ENCODE peak calls at places on chromosomes 7 and 10, in seven cellular contexts. T, D, K, X, V, R and Y are unnamed samples.

GRCh38 chr7:74544706-74545469 is 91.2 kb downstream of the GTF2IRD1 start:
- DNase-seq in T (peak; percentile 64), D (peak; percentile 67), K (no peak), X (no peak), V (no peak), R (peak; percentile 34), Y (peak; percentile 46)

GRCh38 chr10:48626986-48627731 is 22.3 kb upstream of the ARHGAP22 start:
- DNase-seq in T (no peak), D (no peak), K (no peak), X (no peak), V (no peak), R (no peak), Y (no peak)

GRCh38 chr10:95536017-95536416 is 25.2 kb downstream of the SORBS1 start:
- DNase-seq in T (peak; percentile 38), D (peak; percentile 11), K (peak; percentile 49), X (no peak), V (no peak), R (no peak), Y (no peak)

GRCh38 chr10:110871236-110872084 is at the start of gene PDCD4:
- DNase-seq in T (peak; percentile 98), D (peak; percentile 99), K (peak; percentile 100), X (peak; percentile 100), V (peak; percentile 100), R (peak; percentile 95), Y (peak; percentile 97)

GRCh38 chr7:97200043-97200442 is 82.5 kb downstream of the SDHAF3 start:
- DNase-seq in T (no peak), D (no peak), K (no peak), X (no peak), V (no peak), R (no peak), Y (no peak)

GRCh38 chr10:116045957-116046356 is 227.0 kb downstream of the GFRA1 start:
- DNase-seq in T (no peak), D (no peak), K (no peak), X (no peak), V (no peak), R (no peak), Y (no peak)

GRCh38 chr10:78953124-78954008 is 115.4 kb upstream of the ZMIZ1 start:
- DNase-seq in T (peak; percentile 57), D (peak; percentile 86), K (no peak), X (peak; percentile 78), V (no peak), R (no peak), Y (no peak)

GRCh38 chr7:100604976-100605911 is 3.1 kb downstream of the PCOLCE start:
- DNase-seq in T (no peak), D (no peak), K (no peak), X (peak; percentile 71), V (no peak), R (no peak), Y (no peak)

GRCh38 chr10:68829494-68829893 is 2.2 kb downstream of the STOX1 start:
- DNase-seq in T (no peak), D (no peak), K (no peak), X (no peak), V (no peak), R (no peak), Y (no peak)

GRCh38 chr10:46216003-46216634 is 70.7 kb upstream of the ANTXRL start:
- DNase-seq in T (no peak), D (no peak), K (no peak), X (no peak), V (no peak), R (no peak), Y (no peak)

GRCh38 chr10:132447446-132448247 is 50.6 kb downstream of the PWWP2B start:
- DNase-seq in T (peak; percentile 36), D (peak; percentile 71), K (no peak), X (no peak), V (no peak), R (no peak), Y (peak; percentile 99)

GRCh38 chr10:43102063-43102828 is 25.4 kb downstream of the RET start:
- DNase-seq in T (no peak), D (no peak), K (no peak), X (no peak), V (no peak), R (no peak), Y (no peak)

GRCh38 chr10:43108951-43109350 is 29.3 kb upstream of the CSGALNACT2 start:
- DNase-seq in T (no peak), D (no peak), K (no peak), X (no peak), V (no peak), R (no peak), Y (no peak)

GRCh38 chr10:43106256-43107091 is 29.6 kb downstream of the RET start:
- DNase-seq in T (no peak), D (no peak), K (no peak), X (peak; percentile 29), V (no peak), R (no peak), Y (no peak)

GRCh38 chr10:43105793-43106158 is 28.9 kb downstream of the RET start:
- DNase-seq in T (no peak), D (no peak), K (no peak), X (no peak), V (no peak), R (no peak), Y (no peak)

GRCh38 chr10:43105119-43105792 is 28.4 kb downstream of the RET start:
- DNase-seq in T (peak; percentile 74), D (peak; percentile 85), K (peak; percentile 64), X (peak; percentile 86), V (peak; percentile 69), R (peak; percentile 41), Y (peak; percentile 68)
- H3K4me3 ChIP-seq in T (peak overlapping the region; percentile 56), D (peak overlapping the region; percentile 38), K (peak overlapping the region; percentile 62), X (peak overlapping the region; percentile 44), V (peak overlapping the region; percentile 57), R (peak overlapping the region; percentile 50), Y (peak overlapping the region; percentile 49)

GRCh38 chr10:61627266-61627665 is 35.5 kb upstream of the CABCOCO1 start:
- DNase-seq in T (no peak), D (no peak), K (no peak), X (no peak), V (no peak), R (no peak), Y (no peak)

GRCh38 chr10:61626209-61626608 is 36.5 kb upstream of the CABCOCO1 start:
- DNase-seq in T (no peak), D (no peak), K (no peak), X (no peak), V (no peak), R (no peak), Y (no peak)

GRCh38 chr10:61628199-61628874 is 34.4 kb upstream of the CABCOCO1 start:
- DNase-seq in T (peak; percentile 67), D (peak; percentile 62), K (no peak), X (no peak), V (no peak), R (no peak), Y (peak; percentile 57)

GRCh38 chr10:61628875-61629513 is 33.7 kb upstream of the CABCOCO1 start:
- DNase-seq in T (peak; percentile 96), D (peak; percentile 95), K (no peak), X (peak; percentile 28), V (no peak), R (no peak), Y (peak; percentile 94)

DNA sequence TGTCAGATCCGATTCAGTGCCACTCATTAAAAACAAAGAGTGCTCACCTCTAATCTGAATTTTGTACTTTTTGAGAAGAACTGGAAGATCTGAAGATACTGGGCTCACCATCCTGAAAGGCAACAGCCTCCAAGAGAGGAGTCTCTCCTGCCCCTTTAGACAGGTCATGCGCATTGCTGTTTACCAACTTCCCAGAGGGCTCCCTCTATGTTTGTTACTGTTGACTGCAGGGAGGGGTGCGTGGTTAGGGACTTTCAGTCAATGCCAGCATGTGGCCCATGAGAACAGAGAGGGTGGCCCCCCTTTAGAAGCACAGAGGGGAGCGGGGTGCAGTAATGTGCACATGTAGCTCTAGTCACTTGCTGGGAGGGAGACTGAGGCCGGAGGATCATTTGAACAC is 33.1 kb upstream of the CABCOCO1 start:
- DNase-seq in T (no peak), D (no peak), K (no peak), X (no peak), V (no peak), R (no peak), Y (no peak)
- TF ChIP-seq CTCF in T (no peak), D (no peak), K (no peak), X (no peak), V (no peak), R (no peak), Y (no peak)

GRCh38 chr10:91910467-91910866 is 1.2 kb upstream of the FGFBP3 start:
- DNase-seq in T (no peak), D (no peak), K (no peak), X (no peak), V (no peak), R (no peak), Y (no peak)

GRCh38 chr10:91908358-91909177 is 718 bp downstream of the FGFBP3 start:
- DNase-seq in T (peak; percentile 77), D (peak; percentile 74), K (peak; percentile 72), X (peak; percentile 55), V (peak; percentile 78), R (peak; percentile 84), Y (peak; percentile 69)

GRCh38 chr10:91907033-91907594 is 2.2 kb downstream of the FGFBP3 start:
- DNase-seq in T (no peak), D (no peak), K (no peak), X (no peak), V (no peak), R (no peak), Y (no peak)

GRCh38 chr10:91909178-91909677 is at the start of gene FGFBP3:
- DNase-seq in T (peak; percentile 51), D (peak; percentile 71), K (no peak), X (peak; percentile 42), V (no peak), R (peak; percentile 40), Y (peak; percentile 46)

DNA sequence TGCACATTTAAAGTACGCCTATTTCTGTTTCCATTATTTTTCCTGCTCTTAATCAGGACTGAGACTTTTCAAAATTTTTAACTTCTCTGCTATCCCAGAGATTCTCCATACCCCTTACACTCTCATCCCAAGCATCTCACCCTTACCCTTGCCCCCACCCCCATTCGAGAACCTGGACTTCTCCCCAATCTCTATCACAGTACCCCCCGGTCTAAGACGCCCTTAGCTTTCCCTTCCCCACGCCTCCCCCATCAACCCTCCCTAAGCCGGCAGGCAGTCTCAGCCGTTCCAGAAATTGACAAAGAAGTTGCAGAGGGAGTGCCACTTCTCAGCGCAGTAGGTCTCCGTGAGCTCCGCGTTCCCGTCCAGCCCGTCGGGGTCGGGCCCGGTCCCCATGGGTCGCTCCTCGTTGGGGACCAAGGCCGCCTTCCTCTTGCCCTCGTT is 1.4 kb downstream of the FGFBP3 start:
- DNase-seq in T (no peak), D (no peak), K (no peak), X (no peak), V (no peak), R (no peak), Y (no peak)
- H3K4me3 ChIP-seq in T (peak overlapping the region; percentile 65), D (peak overlapping the region; percentile 81), K (peak overlapping the region; percentile 84), X (peak overlapping the region; percentile 75), V (peak overlapping the region; percentile 70), R (peak overlapping the region; percentile 85), Y (peak overlapping the region; percentile 71)

DNA sequence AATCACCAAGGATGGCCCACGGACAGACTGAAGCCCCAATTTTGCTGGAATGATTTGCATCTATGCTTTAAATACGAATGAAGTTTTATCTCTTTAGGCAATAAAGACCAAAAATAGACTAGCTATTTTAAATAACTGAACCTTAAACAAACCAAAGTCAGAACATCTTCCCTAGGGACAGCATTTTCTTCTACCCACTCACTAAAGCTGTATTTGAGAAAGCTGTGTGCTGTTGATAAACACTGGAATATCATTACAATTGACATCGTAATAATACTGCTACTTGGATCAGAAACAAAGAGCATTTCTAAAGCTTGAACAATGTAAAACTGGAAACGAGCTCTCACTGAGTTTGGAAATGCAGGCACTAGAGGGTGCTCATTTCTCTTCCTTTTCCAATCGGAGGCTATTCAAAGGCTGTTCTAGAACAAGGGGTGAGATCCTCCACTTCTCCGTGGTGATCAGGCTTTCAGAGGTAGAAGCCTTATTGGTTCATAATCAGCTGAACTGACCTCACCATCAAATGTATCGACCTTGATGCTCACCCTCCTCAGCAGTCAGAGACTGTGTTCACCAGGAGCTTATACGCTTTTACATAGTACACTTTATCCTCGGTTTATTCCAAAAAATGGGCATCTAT is 225.3 kb upstream of the PRSS1 start:
- DNase-seq in T (no peak), D (peak; percentile 13), K (no peak), X (no peak), V (no peak), R (no peak), Y (no peak)
- TF ChIP-seq CTCF in T (peak; percentile 25), D (peak; percentile 30), K (no peak), X (no peak), V (no peak), R (peak; percentile 25), Y (peak; percentile 29)